ENCODE peak calls at places on chromosome 2, in four cellular contexts. B is mesenchymal stem cell, P is right lobe of liver, Z is mucosa of descending colon. M is an unnamed sample. For H3K4me1 and H3K9me3, the result is how much of the 10 kb centered on the place peaks cover.

GRCh38 chr2:27765621-27766286 is 5.8 kb upstream of the MRPL33 start:
- DNase-seq in P (peak), B (no peak), Z (peak), M (peak)

GRCh38 chr2:55224761-55225261 is 7.3 kb downstream of the CLHC1 start:
- DNase-seq in B (no peak), Z (peak), P (no peak), M (peak)

GRCh38 chr2:100588071-100588786 is 25.4 kb downstream of the PDCL3 start:
- DNase-seq in B (peak), Z (no peak), P (no peak), M (no peak)

GRCh38 chr2:200677721-200678532 is 92.1 kb downstream of the AOX1 start:
- DNase-seq in P (no peak), B (no peak), Z (no peak), M (peak)

GRCh38 chr2:44635725-44636124 is 274.0 kb downstream of the CAMKMT start:
- DNase-seq in B (no peak), P (no peak), Z (no peak), M (no peak)

GRCh38 chr2:128599700-128600099 is 281.0 kb upstream of the HS6ST1 start:
- DNase-seq in P (no peak), B (no peak), Z (no peak), M (no peak)

GRCh38 chr2:178530625-178531142 is 50.4 kb downstream of the PLEKHA3 start:
- DNase-seq in B (no peak), P (no peak), Z (no peak), M (no peak)

GRCh38 chr2:26473796-26474195 is 4.1 kb downstream of the OTOF start:
- DNase-seq in P (no peak), Z (no peak), B (no peak), M (no peak)

GRCh38 chr2:240060977-240061591 is 7.8 kb upstream of the OR6B3 start:
- DNase-seq in P (no peak), B (peak), Z (no peak), M (no peak)

GRCh38 chr2:174779361-174779928 is 15.2 kb upstream of the CHRNA1 start:
- DNase-seq in Z (no peak), P (no peak), B (peak), M (no peak)

GRCh38 chr2:41998789-41999470 is 48.9 kb upstream of the PKDCC start:
- DNase-seq in Z (no peak), B (no peak), P (no peak), M (peak)

GRCh38 chr2:209331291-209331844 is 92.5 kb upstream of the MAP2 start:
- DNase-seq in B (peak), Z (no peak), P (no peak), M (no peak)

GRCh38 chr2:111698743-111699554 is 185.0 kb downstream of the ANAPC1 start:
- DNase-seq in P (peak), Z (peak), B (peak), M (peak)

GRCh38 chr2:871175-871727 is 79.4 kb upstream of the SNTG2 start:
- DNase-seq in P (no peak), Z (no peak), B (no peak), M (no peak)

GRCh38 chr2:100786297-100786658 is 33.7 kb upstream of the NPAS2 start:
- DNase-seq in B (peak), Z (no peak), P (no peak), M (peak)

GRCh38 chr2:101473911-101474751 is 781 bp downstream of the RFX8 start:
- DNase-seq in P (peak), Z (peak), B (peak), M (peak)

GRCh38 chr2:17107131-17107530 is 411.1 kb downstream of the RAD51AP2 start:
- DNase-seq in B (peak), Z (no peak), P (no peak), M (no peak)

GRCh38 chr2:58099097-58099769 is 52.6 kb downstream of the VRK2 start:
- DNase-seq in P (no peak), Z (no peak), B (no peak), M (no peak)

GRCh38 chr2:75199428-75200011 is at the start of gene TACR1:
- DNase-seq in Z (peak), P (peak), B (peak), M (peak)

GRCh38 chr2:46954951-46955571 is 39.5 kb upstream of the MCFD2 start:
- DNase-seq in Z (peak), P (peak), B (peak), M (peak)

GRCh38 chr2:4763009-4763408 is 929.2 kb upstream of the SOX11 start:
- DNase-seq in P (peak), B (no peak), Z (no peak), M (no peak)

GRCh38 chr2:149038442-149039212 is at the start of gene LYPD6B:
- DNase-seq in P (no peak), B (no peak), Z (peak), M (no peak)

GRCh38 chr2:134917219-134917957 is 1.2 kb upstream of the CCNT2 start:
- DNase-seq in B (no peak), Z (peak), P (peak), M (peak)

GRCh38 chr2:170165129-170165528 is 12.8 kb upstream of the MYO3B start:
- DNase-seq in P (no peak), B (no peak), Z (no peak), M (no peak)

GRCh38 chr2:207223051-207223450 is 57.3 kb upstream of the KLF7 start:
- DNase-seq in Z (no peak), P (no peak), B (peak), M (no peak)

GRCh38 chr2:232406556-232407310 is at the start of gene ALPG:
- DNase-seq in B (no peak), P (no peak), Z (no peak), M (no peak)

GRCh38 chr2:156021326-156022040 is 311.0 kb downstream of the NR4A2 start:
- DNase-seq in P (no peak), B (no peak), Z (no peak), M (no peak)

GRCh38 chr2:68466361-68466777 is 725 bp downstream of the FBXO48 start:
- DNase-seq in B (peak), Z (no peak), P (no peak), M (no peak)

GRCh38 chr2:99810241-99810640 is 320.4 kb upstream of the REV1 start:
- DNase-seq in P (no peak), B (no peak), Z (no peak), M (no peak)

GRCh38 chr2:239109041-239109915 is 261.4 kb downstream of the TWIST2 start:
- DNase-seq in Z (no peak), B (peak), P (peak), M (no peak)

GRCh38 chr2:41836944-41837343 is 210.9 kb upstream of the PKDCC start:
- DNase-seq in B (peak), Z (no peak), P (no peak), M (peak)

GRCh38 chr2:188078544-188078943 is 213.1 kb upstream of the GULP1 start:
- DNase-seq in P (no peak), Z (no peak), B (no peak), M (no peak)

GRCh38 chr2:18171191-18172139 is 293.0 kb downstream of the KCNS3 start:
- DNase-seq in Z (no peak), P (no peak), B (peak), M (no peak)

GRCh38 chr2:120647487-120647886 is 88.2 kb upstream of the GLI2 start:
- DNase-seq in P (no peak), Z (no peak), B (peak), M (no peak)

GRCh38 chr2:108833219-108833618 is 46.6 kb downstream of the CCDC138 start:
- DNase-seq in B (peak), P (no peak), Z (no peak), M (no peak)

GRCh38 chr2:7032371-7032770 is 115.2 kb downstream of the RNF144A start:
- DNase-seq in Z (peak), B (no peak), P (no peak), M (no peak)

GRCh38 chr2:69087912-69088240 is 74.9 kb downstream of the ANTXR1 start:
- DNase-seq in P (no peak), Z (no peak), B (peak), M (no peak)

GRCh38 chr2:48209214-48209885 is 303.1 kb upstream of the FBXO11 start:
- DNase-seq in Z (no peak), B (peak), P (no peak), M (no peak)

GRCh38 chr2:100655936-100656534 is 93.2 kb downstream of the PDCL3 start:
- DNase-seq in P (no peak), B (no peak), Z (no peak), M (no peak)

GRCh38 chr2:86079981-86080911 is 25.4 kb downstream of the POLR1A start:
- DNase-seq in B (peak), P (peak), Z (peak), M (peak)

GRCh38 chr2:184597571-184597980 is 753 bp upstream of the ZNF804A start:
- DNase-seq in P (peak), B (peak), Z (no peak), M (peak)

GRCh38 chr2:184598313-184599053 is at the start of gene ZNF804A:
- DNase-seq in B (peak), Z (peak), P (peak), M (peak)

GRCh38 chr2:184597996-184598312 is 375 bp upstream of the ZNF804A start:
- DNase-seq in B (peak), P (no peak), Z (peak), M (no peak)

GRCh38 chr2:184599875-184600227 is 1.5 kb downstream of the ZNF804A start:
- DNase-seq in B (no peak), Z (no peak), P (no peak), M (no peak)

GRCh38 chr2:184599054-184599874 is 935 bp downstream of the ZNF804A start:
- DNase-seq in Z (no peak), B (peak), P (peak), M (no peak)
- H3K4me3 ChIP-seq in Z (no peak), B (peak), P (peak), M (peak)

GRCh38 chr2:235000426-235001236 is 48.8 kb downstream of the SH3BP4 start:
- DNase-seq in Z (peak), P (peak), B (peak), M (no peak)
- H3K4me1 ChIP-seq in Z (under half), P (half or more), B (half or more), M (under half)

GRCh38 chr2:122794100-122794499 is 1038.6 kb downstream of the TSN start:
- DNase-seq in Z (no peak), B (no peak), P (no peak), M (no peak)

GRCh38 chr2:122804494-122804893 is 1049.0 kb downstream of the TSN start:
- DNase-seq in B (no peak), P (no peak), Z (no peak), M (no peak)

GRCh38 chr2:122795763-122796162 is 1040.3 kb downstream of the TSN start:
- DNase-seq in B (no peak), P (no peak), Z (no peak), M (no peak)

GRCh38 chr2:122805346-122805745 is 1049.9 kb downstream of the TSN start:
- DNase-seq in Z (no peak), B (no peak), P (no peak), M (no peak)

GRCh38 chr2:122799391-122799790 is 1043.9 kb downstream of the TSN start:
- DNase-seq in B (no peak), P (no peak), Z (no peak), M (no peak)
- H3K9me3 ChIP-seq in B (under half), P (under half), Z (under half), M (under half)

GRCh38 chr2:130963058-130963848 is 126.5 kb downstream of the ARHGEF4 start:
- DNase-seq in P (no peak), Z (no peak), B (no peak), M (no peak)

GRCh38 chr2:130967020-130967495 is 126.2 kb downstream of the FAM168B start:
- DNase-seq in P (no peak), B (no peak), Z (no peak), M (no peak)

GRCh38 chr2:130964931-130965330 is 128.2 kb downstream of the ARHGEF4 start:
- DNase-seq in B (no peak), P (no peak), Z (no peak), M (no peak)

GRCh38 chr2:130966149-130967019 is 126.9 kb downstream of the FAM168B start:
- DNase-seq in Z (no peak), B (no peak), P (no peak), M (no peak)

GRCh38 chr2:130963849-130964793 is 127.4 kb downstream of the ARHGEF4 start:
- DNase-seq in Z (no peak), B (no peak), P (peak), M (peak)
- H3K4me3 ChIP-seq in Z (no peak), B (peak), P (no peak), M (peak)

GRCh38 chr2:71990826-71991225 is 156.8 kb downstream of the CYP26B1 start:
- DNase-seq in Z (no peak), B (no peak), P (no peak), M (no peak)
- H3K4me1 ChIP-seq in Z (under half), B (under half), P (under half), M (under half)

GRCh38 chr2:51969349-51969748 is 937.4 kb upstream of the NRXN1 start:
- DNase-seq in Z (no peak), B (no peak), P (no peak), M (no peak)

GRCh38 chr2:51971136-51971535 is 939.2 kb upstream of the NRXN1 start:
- DNase-seq in P (no peak), B (peak), Z (no peak), M (no peak)
- H3K9me3 ChIP-seq in P (under half), B (under half), Z (under half), M (under half)

GRCh38 chr2:197706839-197707207 is 1.7 kb downstream of the MARS2 start:
- DNase-seq in Z (no peak), B (no peak), P (no peak), M (no peak)
- H3K4me3 ChIP-seq in Z (no peak), B (peak), P (peak), M (peak)